ENCODE peak calls at places on chromosomes 7 and 10, in five cellular contexts. Z is retina; F is T-helper 1 cell; N is posterior cingulate gyrus; L is activated CD8-positive, alpha-beta T cell treated with anti-CD3 and anti-CD28 coated beads for 36 hours. V is an unnamed sample.

GRCh38 chr10:60531006-60531405 is 141.3 kb upstream of the ANK3 start:
- DNase-seq in Z (no peak), F (no peak), N (no peak), L (no peak), V (no peak)

GRCh38 chr10:94103902-94104301 is 110.2 kb downstream of the PLCE1 start:
- DNase-seq in Z (no peak), F (no peak), N (no peak), L (no peak), V (no peak)

GRCh38 chr10:48821692-48822091 is 117.9 kb downstream of the LRRC18 start:
- DNase-seq in Z (no peak), F (no peak), N (no peak), L (no peak), V (no peak)

GRCh38 chr10:124943301-124944092 is 1.6 kb downstream of the ZRANB1 start:
- DNase-seq in Z (no peak), F (no peak), N (no peak), L (peak), V (no peak)

GRCh38 chr10:80173441-80173840 is 31.9 kb downstream of the ANXA11 start:
- DNase-seq in Z (no peak), F (no peak), N (no peak), L (no peak), V (no peak)

GRCh38 chr10:63603709-63604445 is 82.7 kb downstream of the REEP3 start:
- DNase-seq in Z (no peak), F (no peak), N (no peak), L (no peak), V (no peak)

GRCh38 chr7:106462365-106462859 is 177.6 kb upstream of the NAMPT start:
- DNase-seq in Z (peak), F (no peak), N (no peak), L (peak), V (peak)

GRCh38 chr10:96833220-96834001 is 1.3 kb downstream of the LCOR start:
- DNase-seq in Z (peak), F (peak), N (no peak), L (peak), V (no peak)

GRCh38 chr7:83655951-83656556 is 7.1 kb upstream of the SEMA3E start:
- DNase-seq in Z (peak), F (no peak), N (no peak), L (peak), V (peak)

GRCh38 chr7:71775648-71776047 is 636.5 kb downstream of the CALN1 start:
- DNase-seq in Z (no peak), F (no peak), N (no peak), L (no peak), V (no peak)

GRCh38 chr10:8325015-8325414 is 270.5 kb downstream of the GATA3 start:
- DNase-seq in Z (no peak), F (no peak), N (no peak), L (no peak), V (no peak)

GRCh38 chr7:105565190-105565589 is 16.1 kb downstream of the EFCAB10 start:
- DNase-seq in Z (no peak), F (no peak), N (no peak), L (no peak), V (no peak)

GRCh38 chr7:41592226-41592625 is 110.7 kb downstream of the INHBA start:
- DNase-seq in Z (no peak), F (no peak), N (no peak), L (no peak), V (no peak)

GRCh38 chr10:16856567-16856966 is 39.3 kb upstream of the RSU1 start:
- DNase-seq in Z (no peak), F (no peak), N (no peak), L (no peak), V (no peak)

GRCh38 chr10:119500796-119501195 is 41.7 kb downstream of the RGS10 start:
- DNase-seq in Z (no peak), F (no peak), N (no peak), L (no peak), V (no peak)

V was measured in Jurkat, Clone E6-1.